ENCODE peak calls at places on chromosomes 2 and 18, in four cellular contexts. L, S, Z and G are unnamed samples.
A peak's percentile ranks its signal among the peaks of the same experiment; 100 is the strongest.

GRCh38 chr2:222709191-222709891 is 37.9 kb downstream of the MOGAT1 start:
- DNase-seq in Z (no peak), S (peak; percentile 70), L (peak; percentile 82), G (peak; percentile 22)

GRCh38 chr2:174573621-174574081 is 24.0 kb downstream of the WIPF1 start:
- DNase-seq in Z (no peak), L (peak; percentile 60), S (peak; percentile 14), G (no peak)

GRCh38 chr18:48138211-48138610 is 207.8 kb upstream of the SMAD2 start:
- DNase-seq in S (no peak), L (no peak), Z (no peak), G (no peak)

GRCh38 chr2:216694201-216694825 is 1.0 kb downstream of the IGFBP5 start:
- DNase-seq in Z (peak; percentile 52), L (peak; percentile 57), S (no peak), G (peak; percentile 22)

GRCh38 chr2:202051499-202052161 is 18.0 kb downstream of the FZD7 start:
- DNase-seq in Z (no peak), S (no peak), L (no peak), G (no peak)

GRCh38 chr18:36872329-36872728 is 43.4 kb downstream of the KIAA1328 start:
- DNase-seq in L (no peak), Z (no peak), S (no peak), G (no peak)

GRCh38 chr2:40431600-40431955 is 20.3 kb downstream of the SLC8A1 start:
- DNase-seq in L (peak; percentile 66), S (peak; percentile 60), Z (no peak), G (no peak)

GRCh38 chr18:23194150-23194968 is 59.1 kb downstream of the CABLES1 start:
- DNase-seq in S (no peak), Z (no peak), L (peak; percentile 30), G (no peak)

GRCh38 chr2:152825834-152826233 is 107.4 kb downstream of the ARL6IP6 start:
- DNase-seq in S (peak; percentile 4), Z (no peak), L (no peak), G (no peak)

GRCh38 chr18:25873833-25874232 is 216.6 kb downstream of the SS18 start:
- DNase-seq in Z (no peak), L (peak; percentile 4), S (no peak), G (no peak)

GRCh38 chr2:101357386-101357785 is 29.9 kb downstream of the CREG2 start:
- DNase-seq in S (no peak), Z (no peak), L (no peak), G (no peak)

GRCh38 chr2:75337040-75337439 is 137.7 kb upstream of the TACR1 start:
- DNase-seq in L (no peak), Z (no peak), S (no peak), G (no peak)

GRCh38 chr2:75328156-75328555 is 128.8 kb upstream of the TACR1 start:
- DNase-seq in S (no peak), L (no peak), Z (no peak), G (no peak)

GRCh38 chr2:75337619-75338018 is 138.3 kb upstream of the TACR1 start:
- DNase-seq in Z (no peak), L (no peak), S (no peak), G (no peak)

GRCh38 chr2:75334076-75334475 is 134.8 kb upstream of the TACR1 start:
- DNase-seq in Z (no peak), L (no peak), S (no peak), G (no peak)
- TF ChIP-seq CTCF in Z (no peak), L (no peak), S (no peak), G (no peak)

GRCh38 chr2:241593271-241593670 is 34.7 kb downstream of the BOK start:
- DNase-seq in Z (no peak), S (no peak), L (no peak), G (no peak)

GRCh38 chr2:241597561-241597960 is 39.0 kb downstream of the BOK start:
- DNase-seq in L (no peak), Z (no peak), S (no peak), G (no peak)

GRCh38 chr2:241598061-241598460 is 38.9 kb downstream of the THAP4 start:
- DNase-seq in L (no peak), S (no peak), Z (no peak), G (no peak)

GRCh38 chr2:241598487-241598886 is 38.5 kb downstream of the THAP4 start:
- DNase-seq in L (peak; percentile 31), Z (no peak), S (peak; percentile 46), G (no peak)

DNA sequence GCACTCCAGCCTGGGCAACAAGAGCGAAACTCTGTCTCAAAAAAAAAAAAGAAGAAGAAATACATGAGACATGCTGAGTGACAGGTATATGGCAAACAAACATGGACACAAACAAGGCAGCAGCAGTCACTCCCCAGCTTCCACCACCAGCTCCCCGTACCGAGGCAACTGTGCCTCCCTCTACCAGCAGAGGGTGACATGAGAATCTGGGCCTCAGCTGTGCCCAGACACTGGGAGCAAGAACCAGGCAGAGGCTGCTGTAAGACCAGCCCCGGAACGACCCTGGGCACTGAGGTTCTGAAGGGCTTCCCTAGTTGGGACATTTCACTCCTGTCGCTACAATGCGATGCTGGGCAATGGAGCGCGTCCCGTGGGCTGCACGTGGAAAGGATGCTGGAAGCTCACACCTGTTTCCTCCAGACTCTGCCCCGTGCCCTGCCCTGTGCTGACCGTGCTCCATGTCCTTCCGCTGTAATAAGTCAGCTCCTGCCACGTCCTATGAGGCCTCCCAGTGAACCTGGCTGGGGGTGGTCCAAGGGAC is 37.1 kb downstream of the BOK start:
- DNase-seq in S (peak; percentile 30), Z (no peak), L (no peak), G (no peak)
- TF ChIP-seq CTCF in S (peak; percentile 24), Z (peak; percentile 54), L (peak; percentile 32), G (peak; percentile 11)

GRCh38 chr2:130252880-130253645 is 54.8 kb upstream of the TUBA3E start:
- DNase-seq in Z (no peak), S (peak; percentile 63), L (peak; percentile 77), G (no peak)

GRCh38 chr2:130246430-130246829 is 48.2 kb upstream of the TUBA3E start:
- DNase-seq in L (no peak), S (no peak), Z (no peak), G (no peak)

GRCh38 chr2:130251520-130251864 is 53.3 kb upstream of the TUBA3E start:
- DNase-seq in S (no peak), Z (no peak), L (no peak), G (no peak)

GRCh38 chr2:130251865-130252620 is 53.8 kb upstream of the TUBA3E start:
- DNase-seq in Z (no peak), L (no peak), S (no peak), G (no peak)
- TF ChIP-seq CTCF in Z (no peak), L (no peak), S (no peak), G (no peak)

DNA sequence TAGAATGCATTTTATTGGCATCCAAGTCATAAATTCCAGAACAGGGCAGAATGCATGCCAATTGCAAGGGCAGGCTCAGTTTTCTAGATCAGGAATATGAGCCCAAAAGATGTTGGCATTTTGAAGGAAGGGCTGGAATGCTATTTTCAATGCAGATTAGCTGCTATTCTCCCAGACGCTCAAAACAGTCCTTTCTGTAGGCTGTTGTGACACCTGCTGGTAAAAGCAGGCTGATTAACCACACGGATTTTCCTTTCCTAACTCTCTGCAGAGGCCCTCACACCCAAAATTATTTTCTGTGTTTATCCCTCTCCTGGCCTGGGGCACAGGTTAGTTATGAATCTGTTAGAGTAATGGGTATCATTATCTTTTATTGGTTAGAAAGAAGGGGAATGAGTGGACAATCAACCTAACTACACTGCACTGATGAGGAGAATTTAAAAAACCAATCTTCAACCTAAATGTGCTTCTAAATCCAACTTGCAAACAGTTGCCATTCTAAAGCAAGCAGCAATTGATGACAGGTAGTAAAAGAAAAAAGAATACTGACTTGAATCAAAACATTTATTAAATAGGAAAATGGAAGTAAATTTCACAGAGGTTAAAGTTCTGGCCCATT is 94.0 kb downstream of the PLA2R1 start:
- DNase-seq in S (peak; percentile 68), L (peak; percentile 44), Z (peak; percentile 10), G (no peak)
- TF ChIP-seq CTCF in S (peak; percentile 67), L (peak; percentile 63), Z (peak; percentile 76), G (peak; percentile 64)

GRCh38 chr2:47803770-47804169 is 20.8 kb downstream of the MSH6 start:
- DNase-seq in S (no peak), L (no peak), Z (no peak), G (no peak)
- TF ChIP-seq CTCF in S (no peak), L (no peak), Z (no peak), G (no peak)

GRCh38 chr18:31646332-31646822 is 38.0 kb downstream of the B4GALT6 start:
- DNase-seq in L (no peak), S (no peak), Z (no peak), G (no peak)
- TF ChIP-seq CTCF in L (no peak), S (no peak), Z (no peak), G (no peak)

DNA sequence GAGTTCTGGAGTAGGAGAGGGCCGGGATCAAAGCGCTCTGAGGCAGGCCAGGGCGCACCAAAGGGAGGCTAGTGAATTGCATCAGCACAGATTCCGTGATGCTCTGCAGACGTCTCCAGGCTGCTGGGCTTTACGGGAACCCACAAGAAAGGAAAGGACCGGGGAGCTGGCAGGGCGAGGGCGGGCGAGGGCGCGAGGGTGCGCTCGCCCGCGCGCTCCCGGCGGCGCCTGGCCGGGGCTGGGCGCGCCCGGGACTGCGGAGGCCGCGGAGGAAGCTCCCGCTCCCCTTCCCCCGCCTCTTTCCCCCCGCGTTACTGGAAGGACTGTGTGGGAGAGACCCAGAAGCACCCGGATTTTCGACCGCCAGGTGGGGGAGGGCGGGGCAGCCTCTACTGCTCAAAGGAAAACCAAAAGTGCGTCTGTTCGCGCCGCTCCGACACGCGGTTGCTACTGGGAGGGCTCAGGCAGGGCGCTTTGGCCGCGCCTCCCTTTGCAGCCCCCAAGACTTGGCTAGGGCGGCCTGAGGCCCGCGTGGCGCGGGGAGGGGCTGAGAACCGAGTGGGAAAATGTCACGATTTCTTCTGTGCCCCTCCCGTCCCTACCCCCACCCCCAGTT is 2.3 kb upstream of the FOSL2 start:
- DNase-seq in L (peak; percentile 89), Z (peak; percentile 54), S (peak; percentile 97), G (peak; percentile 79)
- TF ChIP-seq CTCF in L (peak; percentile 18), Z (no peak), S (no peak), G (peak; percentile 1)

GRCh38 chr2:21981127-21981526 is 857.4 kb downstream of the TDRD15 start:
- DNase-seq in S (no peak), L (peak; percentile 5), Z (no peak), G (no peak)
- TF ChIP-seq CTCF in S (no peak), L (no peak), Z (no peak), G (no peak)